ENCODE peak calls at places on chromosomes 7 and 10, in five cellular contexts. L is left ventricle myocardium inferior, Y is thoracic aorta, I is IMR-90, X is cardiac muscle cell. W is an unnamed sample. For H3K27me3 and H3K9me3, the result is how much of the 10 kb centered on the place peaks cover.

GRCh38 chr7:52507546-52507945 is 527.9 kb upstream of the POM121L12 start:
- DNase-seq in L (no peak), Y (no peak), I (no peak), X (no peak), W (no peak)

GRCh38 chr10:43444897-43445466 is 8.1 kb downstream of the ZNF487 start:
- DNase-seq in L (no peak), Y (no peak), I (no peak), X (no peak), W (no peak)

GRCh38 chr10:132687893-132688579 is 97.9 kb downstream of the NKX6-2 start:
- DNase-seq in L (peak), Y (no peak), I (no peak), X (no peak), W (no peak)

GRCh38 chr10:29107866-29108498 is 180.9 kb upstream of the LYZL1 start:
- DNase-seq in L (no peak), Y (no peak), I (no peak), X (no peak), W (no peak)

GRCh38 chr7:98641646-98642489 is 24.8 kb downstream of the NPTX2 start:
- DNase-seq in L (no peak), Y (no peak), I (no peak), X (no peak), W (no peak)

GRCh38 chr10:126393076-126393475 is 4.8 kb upstream of the ADAM12 start:
- DNase-seq in L (no peak), Y (no peak), I (no peak), X (no peak), W (no peak)

GRCh38 chr7:101901661-101902491 is 84.5 kb downstream of the CUX1 start:
- DNase-seq in L (no peak), Y (no peak), I (peak), X (no peak), W (peak)

GRCh38 chr7:24290004-24290641 is 6.1 kb downstream of the NPY start:
- DNase-seq in L (no peak), Y (no peak), I (peak), X (peak), W (peak)

GRCh38 chr10:8913720-8914119 is 859.2 kb downstream of the GATA3 start:
- DNase-seq in L (no peak), Y (no peak), I (no peak), X (no peak), W (peak)

GRCh38 chr7:37445800-37446199 is 2.9 kb downstream of the ELMO1 start:
- DNase-seq in L (no peak), Y (no peak), I (no peak), X (no peak), W (no peak)

GRCh38 chr10:79349072-79349491 is 1.8 kb downstream of the PPIF start:
- DNase-seq in L (no peak), Y (no peak), I (no peak), X (no peak), W (no peak)

GRCh38 chr7:47314728-47315601 is 266.9 kb downstream of the TNS3 start:
- DNase-seq in L (peak), Y (peak), I (peak), X (peak), W (no peak)

GRCh38 chr10:57696641-57697040 is 571.1 kb downstream of the IPMK start:
- DNase-seq in L (no peak), Y (no peak), I (peak), X (no peak), W (no peak)

GRCh38 chr10:77179015-77179695 is 458.5 kb downstream of the KCNMA1 start:
- DNase-seq in L (no peak), Y (peak), I (peak), X (no peak), W (peak)

GRCh38 chr10:46318808-46319207 is 32.0 kb downstream of the ANTXRL start:
- DNase-seq in L (no peak), Y (no peak), I (no peak), X (peak), W (no peak)

GRCh38 chr10:100620087-100620835 is 84.5 kb downstream of the HIF1AN start:
- DNase-seq in L (no peak), Y (no peak), I (no peak), X (no peak), W (no peak)

GRCh38 chr7:2321020-2321419 is 6.8 kb upstream of the SNX8 start:
- DNase-seq in L (no peak), Y (no peak), I (peak), X (no peak), W (no peak)

GRCh38 chr7:95609277-95609971 is 13.1 kb upstream of the PDK4 start:
- DNase-seq in L (no peak), Y (no peak), I (peak), X (no peak), W (no peak)

GRCh38 chr7:30923009-30923773 is 11.5 kb downstream of the AQP1 start:
- DNase-seq in L (peak), Y (peak), I (no peak), X (no peak), W (no peak)

GRCh38 chr7:90222811-90223725 is 11.5 kb downstream of the STEAP2 start:
- DNase-seq in L (peak), Y (no peak), I (peak), X (no peak), W (no peak)

GRCh38 chr7:55052726-55053431 is 34.1 kb downstream of the EGFR start:
- DNase-seq in L (no peak), Y (no peak), I (peak), X (no peak), W (no peak)

GRCh38 chr10:75553550-75553949 is 122.1 kb downstream of the LRMDA start:
- DNase-seq in L (no peak), Y (no peak), I (no peak), X (no peak), W (no peak)

GRCh38 chr10:18164771-18165361 is 24.6 kb downstream of the CACNB2 start:
- DNase-seq in L (no peak), Y (no peak), I (peak), X (no peak), W (peak)

GRCh38 chr10:63578501-63578900 is 57.3 kb downstream of the REEP3 start:
- DNase-seq in L (no peak), Y (no peak), I (no peak), X (no peak), W (no peak)

DNA sequence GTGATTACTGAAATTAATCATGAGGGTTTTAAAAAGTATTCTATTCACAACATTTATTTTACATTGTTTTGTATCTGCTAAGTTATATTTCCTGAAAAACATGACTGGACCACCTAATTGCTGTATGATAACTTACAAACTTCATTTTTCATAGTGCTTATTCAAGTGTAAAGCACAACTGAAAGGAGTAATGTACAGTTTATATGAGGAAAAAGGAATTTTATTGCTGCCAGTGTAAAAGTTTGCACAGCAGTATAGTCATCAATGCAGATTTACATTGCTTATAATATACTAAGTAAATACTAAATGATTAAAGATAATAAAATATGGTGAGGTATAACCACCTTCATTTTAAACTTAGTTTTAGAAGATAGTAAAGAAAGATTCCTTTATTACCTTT is 4.0 kb downstream of the PTEN start:
- DNase-seq in L (no peak), Y (no peak), I (no peak), X (no peak), W (no peak)
- H3K4me3 ChIP-seq in L (peak), Y (peak), I (peak), X (peak), W (peak)

GRCh38 chr10:119473715-119474230 is 68.7 kb downstream of the RGS10 start:
- DNase-seq in L (no peak), Y (no peak), I (no peak), X (no peak), W (no peak)
- H3K27me3 ChIP-seq in L (half or more), Y (under half), I (half or more), X (half or more), W (under half)

GRCh38 chr10:13716161-13717071 is 129.7 kb downstream of the PRPF18 start:
- DNase-seq in L (peak), Y (no peak), I (peak), X (no peak), W (peak)
- H3K9me3 ChIP-seq in L (under half), Y (under half), I (under half), X (under half), W (under half)

DNA sequence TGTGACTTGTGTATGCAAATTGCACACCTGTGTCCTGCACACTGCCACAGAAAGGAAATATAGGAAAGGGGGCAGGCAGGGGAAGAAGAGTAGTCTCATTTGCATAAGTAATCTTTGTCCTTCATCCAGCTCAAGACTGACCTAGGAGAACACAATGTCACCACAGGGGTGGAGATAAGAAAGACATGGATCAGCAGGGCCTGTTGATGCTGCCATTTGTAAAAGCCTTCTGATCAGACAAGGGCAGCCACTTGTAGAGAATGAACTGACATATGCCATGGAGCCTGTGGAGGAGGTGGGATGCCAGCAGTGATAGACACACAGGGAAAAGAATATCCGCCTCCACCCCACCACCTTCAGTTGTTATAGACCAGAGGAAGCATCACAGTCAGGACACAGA is 528.9 kb downstream of the HTR7 start:
- DNase-seq in L (no peak), Y (no peak), I (no peak), X (no peak), W (no peak)
- H3K4me3 ChIP-seq in L (no peak), Y (no peak), I (no peak), X (no peak), W (no peak)

GRCh38 chr10:129965418-129965793 is 1.3 kb upstream of the EBF3 start:
- DNase-seq in L (no peak), Y (no peak), I (no peak), X (no peak), W (no peak)
- H3K27me3 ChIP-seq in L (half or more), Y (under half), I (half or more), X (half or more), W (under half)

GRCh38 chr10:35870665-35871310 is 228.7 kb upstream of the FZD8 start:
- DNase-seq in L (no peak), Y (no peak), I (no peak), X (no peak), W (no peak)

GRCh38 chr10:35875281-35875680 is 233.2 kb upstream of the FZD8 start:
- DNase-seq in L (no peak), Y (no peak), I (peak), X (peak), W (no peak)

GRCh38 chr10:35876248-35876647 is 234.2 kb upstream of the FZD8 start:
- DNase-seq in L (no peak), Y (no peak), I (peak), X (no peak), W (no peak)

GRCh38 chr10:35874326-35875070 is 232.4 kb upstream of the FZD8 start:
- DNase-seq in L (no peak), Y (no peak), I (no peak), X (no peak), W (no peak)

DNA sequence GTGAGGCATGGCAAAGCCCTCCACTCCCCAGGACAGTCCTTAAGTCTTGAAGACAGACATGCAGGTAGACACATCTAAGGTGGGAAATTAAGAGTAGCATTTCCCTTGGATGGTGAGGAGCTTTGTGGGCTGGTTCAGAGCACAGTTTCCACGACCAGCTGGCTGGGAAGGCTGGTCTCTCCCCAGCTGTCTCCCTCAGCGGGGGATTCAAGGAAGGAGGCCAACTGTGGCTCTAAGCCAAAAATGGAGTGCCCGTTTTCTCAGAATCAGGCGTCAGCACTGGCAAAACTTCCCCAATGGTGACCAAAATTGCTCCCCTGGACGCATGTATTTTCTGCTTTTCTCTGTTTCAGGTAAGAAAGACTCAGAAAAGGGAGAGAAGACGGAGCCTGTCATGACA is 230.6 kb upstream of the FZD8 start:
- DNase-seq in L (no peak), Y (no peak), I (no peak), X (no peak), W (no peak)
- H3K9me3 ChIP-seq in L (under half), Y (under half), I (under half), X (under half), W (under half)

GRCh38 chr10:116743266-116744064 is 1.1 kb upstream of the HSPA12A start:
- DNase-seq in L (no peak), Y (no peak), I (no peak), X (no peak), W (no peak)

GRCh38 chr10:116744163-116744788 is 1.9 kb upstream of the HSPA12A start:
- DNase-seq in L (no peak), Y (no peak), I (no peak), X (no peak), W (no peak)

GRCh38 chr10:116741391-116742351 is 695 bp downstream of the HSPA12A start:
- DNase-seq in L (peak), Y (no peak), I (no peak), X (peak), W (peak)

GRCh38 chr10:116740971-116741370 is 1.4 kb downstream of the HSPA12A start:
- DNase-seq in L (no peak), Y (no peak), I (no peak), X (no peak), W (no peak)

GRCh38 chr10:116742367-116743265 is at the start of gene HSPA12A:
- DNase-seq in L (peak), Y (peak), I (peak), X (peak), W (peak)
- H3K4me3 ChIP-seq in L (peak), Y (peak), I (peak), X (peak), W (peak)

GRCh38 chr7:129169705-129170319 is 18.6 kb upstream of the SMO start:
- DNase-seq in L (no peak), Y (no peak), I (no peak), X (no peak), W (no peak)
- H3K27me3 ChIP-seq in L (under half), Y (under half), I (under half), X (under half), W (under half)

W was measured in MG63.